ENCODE peak calls at places on chromosomes 4 and X, in ten cellular contexts. Z, P, D, G, O, V, X, S, B and A are unnamed samples.

GRCh38 chrX:38260231-38260630 is 39.6 kb upstream of the SRPX start:
- DNase-seq in Z (no peak), P (peak; percentile 58), D (peak; percentile 68), G (no peak), O (no peak), V (peak; percentile 23), X (no peak), S (no peak), B (no peak), A (peak; percentile 26)

GRCh38 chr4:55409468-55410171 is 13.9 kb downstream of the TMEM165 start:
- DNase-seq in Z (no peak), P (peak; percentile 94), D (no peak), G (peak; percentile 71), O (no peak), V (no peak), X (no peak), S (no peak), B (no peak), A (no peak)

GRCh38 chr4:26185436-26185835 is 135.4 kb upstream of the RBPJ start:
- DNase-seq in Z (no peak), P (no peak), D (no peak), G (no peak), O (no peak), V (no peak), X (no peak), S (no peak), B (no peak), A (no peak)

GRCh38 chr4:85058551-85058950 is 92.1 kb upstream of the WDFY3 start:
- DNase-seq in Z (no peak), P (no peak), D (no peak), G (no peak), O (no peak), V (peak; percentile 58), X (no peak), S (no peak), B (no peak), A (no peak)

GRCh38 chr4:106380179-106380578 is 11.6 kb upstream of the GIMD1 start:
- DNase-seq in Z (no peak), P (no peak), D (no peak), G (no peak), O (no peak), V (no peak), X (no peak), S (no peak), B (no peak), A (no peak)

GRCh38 chrX:136251042-136251991 is at the start of gene MAP7D3:
- DNase-seq in Z (peak; percentile 67), P (peak; percentile 70), D (peak; percentile 90), G (no peak), O (peak; percentile 45), V (peak; percentile 34), X (peak; percentile 56), S (no peak), B (peak; percentile 85), A (no peak)

GRCh38 chr4:101018836-101019235 is 328.5 kb downstream of the PPP3CA start:
- DNase-seq in Z (no peak), P (peak; percentile 20), D (no peak), G (no peak), O (no peak), V (no peak), X (no peak), S (no peak), B (no peak), A (no peak)

GRCh38 chr4:80307183-80307735 is 28.3 kb upstream of the CFAP299 start:
- DNase-seq in Z (no peak), P (no peak), D (peak; percentile 52), G (peak; percentile 64), O (no peak), V (peak; percentile 39), X (no peak), S (no peak), B (no peak), A (no peak)

GRCh38 chr4:40334591-40335507 is at the start of gene CHRNA9:
- DNase-seq in Z (no peak), P (no peak), D (no peak), G (no peak), O (no peak), V (no peak), X (no peak), S (no peak), B (no peak), A (no peak)

GRCh38 chr4:2811830-2812599 is 19.1 kb downstream of the SH3BP2 start:
- DNase-seq in Z (peak; percentile 73), P (peak; percentile 99), D (peak; percentile 38), G (peak; percentile 20), O (peak; percentile 32), V (peak; percentile 91), X (peak; percentile 51), S (no peak), B (peak; percentile 94), A (peak; percentile 94)

GRCh38 chrX:30816079-30816478 is 73.0 kb downstream of the TAB3 start:
- DNase-seq in Z (no peak), P (no peak), D (no peak), G (no peak), O (no peak), V (no peak), X (no peak), S (no peak), B (no peak), A (no peak)

GRCh38 chr4:17580969-17581368 is 4.0 kb downstream of the LAP3 start:
- DNase-seq in Z (no peak), P (no peak), D (no peak), G (peak; percentile 65), O (no peak), V (peak; percentile 69), X (no peak), S (no peak), B (no peak), A (no peak)

GRCh38 chr4:653080-653821 is 20.8 kb downstream of the ATP5ME start:
- DNase-seq in Z (no peak), P (no peak), D (no peak), G (no peak), O (no peak), V (no peak), X (no peak), S (no peak), B (peak; percentile 71), A (no peak)

GRCh38 chrX:115147220-115147619 is 42.0 kb upstream of the RBMXL3 start:
- DNase-seq in Z (no peak), P (peak; percentile 10), D (peak; percentile 21), G (peak; percentile 50), O (no peak), V (peak; percentile 2), X (no peak), S (no peak), B (no peak), A (peak; percentile 12)

GRCh38 chrX:56788717-56789122 is 59.7 kb downstream of the NBDY start:
- DNase-seq in Z (peak; percentile 78), P (peak; percentile 79), D (peak; percentile 36), G (peak; percentile 84), O (no peak), V (peak; percentile 50), X (peak; percentile 50), S (no peak), B (no peak), A (no peak)

GRCh38 chr4:47551682-47552081 is 66.6 kb downstream of the ATP10D start:
- DNase-seq in Z (no peak), P (no peak), D (no peak), G (peak; percentile 78), O (no peak), V (peak; percentile 64), X (no peak), S (no peak), B (no peak), A (no peak)

GRCh38 chr4:172393220-172393619 is 580.0 kb downstream of the GALNTL6 start:
- DNase-seq in Z (no peak), P (no peak), D (no peak), G (no peak), O (no peak), V (no peak), X (no peak), S (no peak), B (no peak), A (no peak)

GRCh38 chrX:100731441-100732281 is at the start of gene SYTL4:
- DNase-seq in Z (no peak), P (no peak), D (peak; percentile 65), G (no peak), O (no peak), V (no peak), X (peak; percentile 70), S (no peak), B (peak; percentile 70), A (no peak)

GRCh38 chr4:3073158-3074077 is 920 bp downstream of the HTT-AS start:
- DNase-seq in Z (peak; percentile 8), P (peak; percentile 22), D (no peak), G (no peak), O (no peak), V (peak; percentile 27), X (no peak), S (no peak), B (no peak), A (no peak)

GRCh38 chr4:106851686-106852085 is 184.4 kb downstream of the DKK2 start:
- DNase-seq in Z (no peak), P (no peak), D (no peak), G (no peak), O (no peak), V (no peak), X (no peak), S (no peak), B (no peak), A (no peak)

GRCh38 chr4:42410446-42410845 is 13.2 kb downstream of the SHISA3 start:
- DNase-seq in Z (no peak), P (no peak), D (no peak), G (no peak), O (no peak), V (no peak), X (no peak), S (no peak), B (no peak), A (no peak)

GRCh38 chr4:172845281-172845680 is 323.3 kb upstream of the GALNT7 start:
- DNase-seq in Z (no peak), P (no peak), D (no peak), G (no peak), O (no peak), V (no peak), X (no peak), S (no peak), B (no peak), A (no peak)

GRCh38 chr4:70714061-70714468 is 7.7 kb upstream of the RUFY3 start:
- DNase-seq in Z (no peak), P (peak; percentile 12), D (no peak), G (peak; percentile 39), O (no peak), V (no peak), X (no peak), S (no peak), B (no peak), A (no peak)

GRCh38 chr4:103786014-103786413 is 66.2 kb upstream of the TACR3 start:
- DNase-seq in Z (no peak), P (peak; percentile 70), D (peak; percentile 41), G (peak; percentile 45), O (no peak), V (peak; percentile 45), X (no peak), S (no peak), B (no peak), A (peak; percentile 71)

GRCh38 chr4:1722551-1723071 is 1.3 kb downstream of the TACC3 start:
- DNase-seq in Z (no peak), P (peak; percentile 27), D (no peak), G (no peak), O (no peak), V (no peak), X (peak; percentile 14), S (no peak), B (no peak), A (peak; percentile 40)

GRCh38 chr4:23333556-23333945 is 556.3 kb downstream of the PPARGC1A start:
- DNase-seq in Z (peak; percentile 18), P (no peak), D (no peak), G (peak; percentile 40), O (no peak), V (no peak), X (no peak), S (no peak), B (no peak), A (no peak)